ENCODE peak calls at places on chromosomes 11 and 22, in five cellular contexts. One of them, this sample, is unnamed.

GRCh38 chr11:58495906-58496305 is 12.0 kb downstream of the OR5B21 start:
- DNase-seq in fibroblast of lung: no peak
- DNase-seq in HepG2: no peak
- DNase-seq in Karpas-422: no peak
- DNase-seq in SK-N-SH: no peak
- DNase-seq in this sample: no peak

GRCh38 chr11:82831364-82831763 is 68.9 kb downstream of the PRCP start:
- DNase-seq in fibroblast of lung: no peak
- DNase-seq in HepG2: peak; percentile 46
- DNase-seq in Karpas-422: no peak
- DNase-seq in SK-N-SH: no peak
- DNase-seq in this sample: no peak

GRCh38 chr11:82864268-82864667 is 36.0 kb downstream of the PRCP start:
- DNase-seq in fibroblast of lung: peak; percentile 90
- DNase-seq in HepG2: peak; percentile 57
- DNase-seq in Karpas-422: peak; percentile 89
- DNase-seq in SK-N-SH: peak; percentile 54
- DNase-seq in this sample: no peak

GRCh38 chr11:91859666-91860065 is 365.0 kb upstream of the FAT3 start:
- DNase-seq in fibroblast of lung: no peak
- DNase-seq in HepG2: no peak
- DNase-seq in Karpas-422: no peak
- DNase-seq in SK-N-SH: peak; percentile 32
- DNase-seq in this sample: no peak

GRCh38 chr11:120500414-120500936 is 11.1 kb upstream of the GRIK4 start:
- DNase-seq in fibroblast of lung: peak; percentile 18
- DNase-seq in HepG2: no peak
- DNase-seq in Karpas-422: no peak
- DNase-seq in SK-N-SH: no peak
- DNase-seq in this sample: no peak

GRCh38 chr11:121563003-121563402 is 110.2 kb upstream of the SORL1-AS1 start:
- DNase-seq in fibroblast of lung: no peak
- DNase-seq in HepG2: no peak
- DNase-seq in Karpas-422: no peak
- DNase-seq in SK-N-SH: no peak
- DNase-seq in this sample: no peak

GRCh38 chr11:114171257-114172054 is 111.9 kb downstream of the ZBTB16 start:
- DNase-seq in fibroblast of lung: peak; percentile 87
- DNase-seq in HepG2: peak; percentile 10
- DNase-seq in Karpas-422: no peak
- DNase-seq in SK-N-SH: no peak
- DNase-seq in this sample: no peak

GRCh38 chr11:35412285-35412684 is 7.1 kb downstream of the SLC1A2 start:
- DNase-seq in fibroblast of lung: no peak
- DNase-seq in HepG2: no peak
- DNase-seq in Karpas-422: no peak
- DNase-seq in SK-N-SH: peak; percentile 63
- DNase-seq in this sample: no peak

GRCh38 chr22:44613196-44613595 is 88.8 kb upstream of the PRR5 start:
- DNase-seq in fibroblast of lung: no peak
- DNase-seq in HepG2: no peak
- DNase-seq in Karpas-422: no peak
- DNase-seq in SK-N-SH: no peak
- DNase-seq in this sample: no peak

GRCh38 chr22:18056161-18056666 is 21.6 kb upstream of the PEX26 start:
- DNase-seq in fibroblast of lung: peak; percentile 82
- DNase-seq in HepG2: peak; percentile 77
- DNase-seq in Karpas-422: peak; percentile 59
- DNase-seq in SK-N-SH: peak; percentile 81
- DNase-seq in this sample: no peak

GRCh38 chr22:21760640-21761039 is 25.0 kb upstream of the YPEL1 start:
- DNase-seq in fibroblast of lung: peak; percentile 94
- DNase-seq in HepG2: no peak
- DNase-seq in Karpas-422: no peak
- DNase-seq in SK-N-SH: no peak
- DNase-seq in this sample: no peak

GRCh38 chr22:50304528-50305392 is 2.7 kb downstream of the PLXNB2 start:
- DNase-seq in fibroblast of lung: peak; percentile 34
- DNase-seq in HepG2: no peak
- DNase-seq in Karpas-422: no peak
- DNase-seq in SK-N-SH: no peak
- DNase-seq in this sample: no peak

GRCh38 chr22:45905326-45905923 is 71.5 kb downstream of the WNT7B start:
- DNase-seq in fibroblast of lung: no peak
- DNase-seq in HepG2: no peak
- DNase-seq in Karpas-422: no peak
- DNase-seq in SK-N-SH: no peak
- DNase-seq in this sample: no peak

GRCh38 chr22:35604671-35605457 is 12.3 kb downstream of the MB start:
- DNase-seq in fibroblast of lung: no peak
- DNase-seq in HepG2: no peak
- DNase-seq in Karpas-422: no peak
- DNase-seq in SK-N-SH: peak; percentile 73
- DNase-seq in this sample: peak; percentile 8

GRCh38 chr11:67367014-67367835 is 6.2 kb downstream of the CLCF1 start:
- DNase-seq in fibroblast of lung: peak; percentile 46
- DNase-seq in HepG2: no peak
- DNase-seq in Karpas-422: no peak
- DNase-seq in SK-N-SH: no peak
- DNase-seq in this sample: no peak

GRCh38 chr11:125433454-125434121 is 62.5 kb downstream of the FEZ1 start:
- DNase-seq in fibroblast of lung: peak; percentile 56
- DNase-seq in HepG2: peak; percentile 15
- DNase-seq in Karpas-422: peak; percentile 72
- DNase-seq in SK-N-SH: peak; percentile 69
- DNase-seq in this sample: no peak

GRCh38 chr11:57094206-57094940 is 87.4 kb upstream of the LRRC55 start:
- DNase-seq in fibroblast of lung: no peak
- DNase-seq in HepG2: no peak
- DNase-seq in Karpas-422: peak; percentile 44
- DNase-seq in SK-N-SH: no peak
- DNase-seq in this sample: no peak

GRCh38 chr11:85898456-85898855 is 43.3 kb downstream of the CCDC83 start:
- DNase-seq in fibroblast of lung: no peak
- DNase-seq in HepG2: no peak
- DNase-seq in Karpas-422: no peak
- DNase-seq in SK-N-SH: no peak
- DNase-seq in this sample: no peak

GRCh38 chr11:79440451-79441158 is at the start of gene TENM4:
- DNase-seq in fibroblast of lung: peak; percentile 96
- DNase-seq in HepG2: no peak
- DNase-seq in Karpas-422: peak; percentile 84
- DNase-seq in SK-N-SH: peak; percentile 86
- DNase-seq in this sample: no peak

GRCh38 chr11:111735262-111736116 is 30.7 kb downstream of the PPP2R1B start:
- DNase-seq in fibroblast of lung: peak; percentile 99
- DNase-seq in HepG2: no peak
- DNase-seq in Karpas-422: peak; percentile 81
- DNase-seq in SK-N-SH: peak; percentile 88
- DNase-seq in this sample: no peak

GRCh38 chr11:20669833-20670684 is 673 bp downstream of the NELL1 start:
- DNase-seq in fibroblast of lung: no peak
- DNase-seq in HepG2: no peak
- DNase-seq in Karpas-422: no peak
- DNase-seq in SK-N-SH: peak; percentile 67
- DNase-seq in this sample: no peak
- H3K27me3 ChIP-seq in fibroblast of lung: peaks cover 22% of the 10 kb centered on the region
- H3K27me3 ChIP-seq in HepG2: peaks cover 3% of the 10 kb centered on the region
- H3K27me3 ChIP-seq in Karpas-422: no peaks in the 10 kb centered on the region
- H3K27me3 ChIP-seq in SK-N-SH: peaks cover 36% of the 10 kb centered on the region
- H3K27me3 ChIP-seq in this sample: no peaks in the 10 kb centered on the region

GRCh38 chr22:23834406-23834805 is 4.4 kb downstream of the DERL3 start:
- DNase-seq in fibroblast of lung: no peak
- DNase-seq in HepG2: no peak
- DNase-seq in Karpas-422: no peak
- DNase-seq in SK-N-SH: peak; percentile 8
- DNase-seq in this sample: no peak

GRCh38 chr22:23833911-23834317 is 4.9 kb downstream of the DERL3 start:
- DNase-seq in fibroblast of lung: no peak
- DNase-seq in HepG2: no peak
- DNase-seq in Karpas-422: no peak
- DNase-seq in SK-N-SH: peak; percentile 15
- DNase-seq in this sample: no peak

GRCh38 chr22:23835773-23836144 is 3.0 kb downstream of the DERL3 start:
- DNase-seq in fibroblast of lung: no peak
- DNase-seq in HepG2: no peak
- DNase-seq in Karpas-422: no peak
- DNase-seq in SK-N-SH: peak; percentile 8
- DNase-seq in this sample: no peak

GRCh38 chr22:23836281-23836680 is 2.5 kb downstream of the DERL3 start:
- DNase-seq in fibroblast of lung: no peak
- DNase-seq in HepG2: no peak
- DNase-seq in Karpas-422: no peak
- DNase-seq in SK-N-SH: peak; percentile 14
- DNase-seq in this sample: no peak

GRCh38 chr22:23834830-23835772 is 3.7 kb downstream of the DERL3 start:
- DNase-seq in fibroblast of lung: no peak
- DNase-seq in HepG2: no peak
- DNase-seq in Karpas-422: no peak
- DNase-seq in SK-N-SH: peak; percentile 12
- DNase-seq in this sample: no peak
- H3K36me3 ChIP-seq in fibroblast of lung: peaks cover 22% of the 10 kb centered on the region
- H3K36me3 ChIP-seq in HepG2: peaks cover 54% of the 10 kb centered on the region
- H3K36me3 ChIP-seq in Karpas-422: peaks cover 19% of the 10 kb centered on the region
- H3K36me3 ChIP-seq in SK-N-SH: peaks cover 46% of the 10 kb centered on the region
- H3K36me3 ChIP-seq in this sample: peaks cover 69% of the 10 kb centered on the region

DNA sequence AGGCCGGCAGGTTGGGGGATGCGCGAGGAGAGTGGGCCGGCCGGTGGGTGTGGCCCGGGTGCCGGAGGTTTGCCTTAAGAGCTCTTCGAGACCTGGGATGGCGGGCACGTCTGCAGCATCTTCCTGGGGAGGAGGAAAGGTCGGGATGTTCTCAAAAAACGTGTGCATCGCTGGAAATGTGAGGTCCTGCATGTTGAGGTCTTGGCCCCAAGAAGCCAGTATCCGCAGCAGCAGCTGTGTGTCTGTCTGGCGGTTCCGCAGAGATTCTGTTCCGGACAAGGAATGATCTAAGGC is 1.4 kb downstream of the NAV2 start:
- DNase-seq in fibroblast of lung: no peak
- DNase-seq in HepG2: no peak
- DNase-seq in Karpas-422: no peak
- DNase-seq in SK-N-SH: peak; percentile 59
- DNase-seq in this sample: no peak
- H2AFZ ChIP-seq in fibroblast of lung: no peak overlapping the region
- H2AFZ ChIP-seq in HepG2: no peak overlapping the region
- H2AFZ ChIP-seq in Karpas-422: no peak overlapping the region
- H2AFZ ChIP-seq in SK-N-SH: no peak overlapping the region
- H2AFZ ChIP-seq in this sample: no peak overlapping the region

DNA sequence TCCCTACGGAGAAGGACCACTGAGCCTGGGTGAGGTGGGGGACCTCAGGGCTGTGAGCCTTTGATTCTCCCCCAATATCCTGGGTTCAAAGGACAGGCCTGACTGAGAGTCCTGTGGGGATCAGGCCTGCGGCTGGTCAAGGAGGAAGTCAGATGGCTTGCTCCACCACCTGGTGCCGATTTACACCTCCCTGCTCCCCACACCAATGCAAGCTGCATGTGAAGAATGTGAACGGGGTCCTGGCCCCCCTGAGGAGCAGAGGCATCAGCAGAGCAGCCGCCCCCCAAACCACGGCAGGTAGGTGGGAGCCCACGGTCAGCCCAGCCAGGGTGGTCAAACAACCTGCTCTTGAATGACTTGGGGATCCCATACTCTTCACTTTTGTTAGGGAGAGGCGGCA is 6.7 kb downstream of the ADAMTS8 start:
- DNase-seq in fibroblast of lung: no peak
- DNase-seq in HepG2: no peak
- DNase-seq in Karpas-422: no peak
- DNase-seq in SK-N-SH: no peak
- DNase-seq in this sample: no peak
- H3K27me3 ChIP-seq in fibroblast of lung: peaks cover 28% of the 10 kb centered on the region
- H3K27me3 ChIP-seq in HepG2: peaks cover 12% of the 10 kb centered on the region
- H3K27me3 ChIP-seq in Karpas-422: no peaks in the 10 kb centered on the region
- H3K27me3 ChIP-seq in SK-N-SH: peaks cover 39% of the 10 kb centered on the region
- H3K27me3 ChIP-seq in this sample: peaks cover 23% of the 10 kb centered on the region

GRCh38 chr11:70500076-70500847 is 101.9 kb downstream of the CTTN start:
- DNase-seq in fibroblast of lung: no peak
- DNase-seq in HepG2: no peak
- DNase-seq in Karpas-422: no peak
- DNase-seq in SK-N-SH: no peak
- DNase-seq in this sample: no peak
- H3K36me3 ChIP-seq in fibroblast of lung: no peaks in the 10 kb centered on the region
- H3K36me3 ChIP-seq in HepG2: peaks cover 35% of the 10 kb centered on the region
- H3K36me3 ChIP-seq in Karpas-422: no peaks in the 10 kb centered on the region
- H3K36me3 ChIP-seq in SK-N-SH: no peaks in the 10 kb centered on the region
- H3K36me3 ChIP-seq in this sample: no peaks in the 10 kb centered on the region